ENCODE peak calls at places on chromosomes 4 and X, in six cellular contexts. H is B cell, S is AG10803, X is fibroblast of pulmonary artery, I is WTC11, K is H9. B is an unnamed sample.

GRCh38 chr4:159075531-159075932 is 27.3 kb upstream of the RAPGEF2 start:
- DNase-seq in H (no peak), S (peak), X (no peak), I (no peak), K (no peak), B (no peak)

GRCh38 chrX:100750901-100751300 is 19.0 kb upstream of the SYTL4 start:
- DNase-seq in H (no peak), S (no peak), X (no peak), I (no peak), K (no peak), B (no peak)

GRCh38 chr4:76984127-76984526 is 34.6 kb downstream of the SEPTIN11 start:
- DNase-seq in H (no peak), S (peak), X (peak), I (no peak), K (no peak), B (no peak)

GRCh38 chr4:10008208-10009005 is 12.9 kb downstream of the SLC2A9 start:
- DNase-seq in H (no peak), S (peak), X (peak), I (no peak), K (no peak), B (no peak)

GRCh38 chrX:155263854-155264628 is at the start of gene RAB39B:
- DNase-seq in H (peak), S (peak), X (peak), I (peak), K (peak), B (no peak)

GRCh38 chr4:38468491-38468890 is 195.5 kb upstream of the KLF3 start:
- DNase-seq in H (no peak), S (no peak), X (no peak), I (no peak), K (no peak), B (no peak)

GRCh38 chr4:11158971-11159370 is 269.7 kb downstream of the HS3ST1 start:
- DNase-seq in H (no peak), S (no peak), X (peak), I (no peak), K (no peak), B (no peak)

GRCh38 chr4:128393111-128393704 is 105.6 kb upstream of the PGRMC2 start:
- DNase-seq in H (no peak), S (peak), X (peak), I (no peak), K (no peak), B (peak)

GRCh38 chrX:104391905-104392304 is 137.2 kb upstream of the ESX1 start:
- DNase-seq in H (no peak), S (no peak), X (no peak), I (no peak), K (no peak), B (no peak)

GRCh38 chrX:73847991-73848390 is 285.0 kb downstream of the CHIC1 start:
- DNase-seq in H (no peak), S (no peak), X (no peak), I (no peak), K (no peak), B (no peak)

GRCh38 chr4:7754565-7755262 is 184.9 kb downstream of the AFAP1 start:
- DNase-seq in H (no peak), S (no peak), X (no peak), I (no peak), K (no peak), B (no peak)

GRCh38 chr4:5378002-5378401 is 326.7 kb downstream of the STK32B start:
- DNase-seq in H (no peak), S (peak), X (no peak), I (peak), K (no peak), B (no peak)

GRCh38 chr4:146638801-146639351 is at the start of gene POU4F2:
- DNase-seq in H (peak), S (peak), X (peak), I (peak), K (peak), B (no peak)

DNA sequence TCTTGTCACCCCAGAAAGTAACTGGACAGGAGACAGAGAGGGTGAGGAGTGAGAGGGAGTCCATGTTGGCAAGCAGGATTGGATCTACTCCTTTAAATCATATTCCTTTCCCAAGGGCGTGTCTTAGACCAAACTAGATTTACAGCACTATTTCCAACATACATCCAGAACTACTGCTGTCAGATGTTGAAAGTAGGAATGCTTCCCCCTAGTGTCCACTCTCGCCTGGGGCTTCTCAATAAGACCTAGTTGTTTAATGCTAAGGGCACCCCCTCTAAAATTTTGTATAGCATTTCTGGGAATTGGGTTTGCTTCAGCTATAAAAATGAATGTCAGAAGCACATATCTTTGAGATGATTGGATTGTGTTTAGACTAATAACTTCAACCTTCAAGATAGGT is 13.3 kb downstream of the OFD1 start:
- DNase-seq in H (no peak), S (peak), X (peak), I (peak), K (no peak), B (no peak)
- TF ChIP-seq CTCF in H (peak), S (peak), X (peak), I (no peak), K (peak), B (peak)

DNA sequence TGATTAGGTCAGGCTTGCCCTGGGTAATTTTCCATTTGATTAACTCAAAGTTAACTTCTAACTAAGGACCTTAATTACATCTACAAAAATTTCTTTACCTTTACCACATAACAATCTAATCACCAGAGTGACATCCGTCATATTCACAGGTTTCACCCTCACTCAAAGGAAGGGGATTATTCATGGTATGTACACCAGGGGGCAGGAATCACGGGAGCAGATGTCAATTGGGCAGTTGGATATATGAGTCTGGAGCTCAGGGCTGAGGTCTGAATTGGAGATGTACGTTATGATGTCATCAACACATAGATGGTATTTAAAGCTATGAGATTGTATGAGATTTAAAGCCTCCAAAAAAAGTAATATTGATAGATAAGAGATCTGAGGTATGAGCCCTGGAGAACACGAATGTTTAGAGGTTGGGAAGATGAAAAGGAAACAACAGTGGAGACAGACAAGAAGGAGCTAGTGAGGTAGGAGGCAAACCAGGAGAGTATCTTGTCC is 52.9 kb downstream of the PGRMC1 start:
- DNase-seq in H (no peak), S (no peak), X (no peak), I (no peak), K (no peak), B (no peak)
- TF ChIP-seq CTCF in H (no peak), S (no peak), X (no peak), I (no peak), K (peak), B (no peak)

DNA sequence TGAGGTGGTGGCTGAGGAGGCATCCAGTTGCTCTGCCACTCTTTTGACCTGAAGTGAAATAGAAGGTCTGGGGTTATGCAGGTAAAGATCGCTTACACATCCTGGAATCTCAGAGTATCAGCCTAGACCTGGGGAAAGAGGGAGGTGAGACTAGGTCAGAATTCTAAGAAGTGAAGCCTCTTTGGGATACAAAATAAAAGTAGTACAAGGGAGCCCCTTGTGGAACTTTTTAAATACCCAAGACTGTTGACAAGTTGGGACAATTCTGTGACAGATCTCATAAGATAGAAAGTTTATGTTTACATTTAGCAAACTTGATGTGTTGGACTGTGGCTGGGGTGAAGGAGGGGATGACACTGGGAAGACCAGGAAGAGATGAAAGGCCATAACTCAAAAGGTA is 263.2 kb downstream of the SPRY1 start:
- DNase-seq in H (no peak), S (no peak), X (peak), I (no peak), K (no peak), B (no peak)
- TF ChIP-seq CTCF in H (peak), S (peak), X (peak), I (no peak), K (peak), B (peak)

GRCh38 chr4:41076481-41076880 is 137.9 kb downstream of the APBB2 start:
- DNase-seq in H (no peak), S (no peak), X (no peak), I (no peak), K (no peak), B (no peak)

GRCh38 chr4:41081847-41082246 is 132.5 kb downstream of the APBB2 start:
- DNase-seq in H (no peak), S (no peak), X (no peak), I (no peak), K (no peak), B (no peak)

GRCh38 chr4:41077628-41078027 is 136.7 kb downstream of the APBB2 start:
- DNase-seq in H (no peak), S (no peak), X (no peak), I (no peak), K (no peak), B (no peak)

GRCh38 chr4:41080964-41081363 is 133.4 kb downstream of the APBB2 start:
- DNase-seq in H (no peak), S (no peak), X (no peak), I (no peak), K (no peak), B (no peak)

GRCh38 chr4:41079871-41080565 is 134.3 kb downstream of the APBB2 start:
- DNase-seq in H (no peak), S (no peak), X (no peak), I (no peak), K (no peak), B (no peak)
- TF ChIP-seq CTCF in H (no peak), S (no peak), X (no peak), I (no peak), K (no peak), B (no peak)

GRCh38 chrX:65745992-65746391 is 78.5 kb downstream of the MSN start:
- DNase-seq in H (no peak), S (no peak), X (peak), I (no peak), K (no peak), B (no peak)
- TF ChIP-seq CTCF in H (no peak), S (no peak), X (no peak), I (no peak), K (peak), B (peak)

DNA sequence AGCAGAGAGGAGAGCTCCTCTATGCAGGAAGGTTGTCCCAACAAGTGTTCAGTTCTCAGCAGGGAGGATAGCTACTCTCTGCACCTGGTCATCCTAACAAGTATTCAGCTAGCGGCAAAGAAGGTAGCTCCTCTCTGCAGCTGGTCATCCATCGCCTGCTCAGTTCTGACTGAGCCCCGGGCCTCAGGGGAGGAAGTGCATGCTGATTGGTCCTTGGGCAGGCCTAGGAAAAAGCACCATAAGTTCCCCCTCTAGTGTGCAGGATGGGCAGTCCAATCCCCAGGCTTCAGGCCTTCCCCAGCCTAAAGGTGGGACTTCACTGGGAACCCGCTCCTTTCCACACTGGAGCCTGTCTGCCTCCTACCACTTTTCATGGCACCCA is 4.4 kb upstream of the FBXW7 start:
- DNase-seq in H (no peak), S (no peak), X (no peak), I (peak), K (peak), B (no peak)
- TF ChIP-seq CTCF in H (no peak), S (no peak), X (no peak), I (no peak), K (no peak), B (no peak)

DNA sequence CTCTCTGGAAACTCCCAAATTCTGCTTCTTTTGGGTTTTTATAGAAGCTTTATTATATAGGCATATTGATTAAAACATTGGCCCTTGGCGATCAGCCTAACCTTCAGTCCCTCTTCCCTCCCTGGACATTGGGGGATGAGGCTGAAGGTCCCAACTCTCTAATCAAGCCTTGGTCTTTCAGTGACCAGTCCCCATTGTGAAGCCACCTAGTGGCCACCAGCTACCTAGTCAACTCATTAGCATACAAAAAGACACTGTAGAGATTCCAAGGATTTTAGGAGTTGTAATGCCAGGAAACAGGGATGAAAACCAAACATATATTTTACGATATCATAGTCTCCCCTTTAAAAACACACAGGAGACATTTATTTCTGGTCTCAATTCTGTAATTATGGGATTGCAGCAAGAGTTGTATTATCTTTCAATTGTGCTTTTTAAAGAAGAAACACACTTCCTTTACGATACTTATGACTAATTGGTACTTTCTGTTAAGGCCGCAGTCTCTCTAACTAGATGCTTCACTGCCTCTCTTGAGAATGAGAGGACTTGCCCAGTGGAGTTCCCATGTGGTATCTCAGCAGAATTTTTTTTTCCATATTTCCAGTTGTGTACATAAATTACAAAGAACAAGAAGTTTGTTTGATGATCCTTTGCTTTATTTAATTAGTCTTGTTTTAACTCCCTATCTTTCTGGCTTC is 58.2 kb downstream of the WDR17 start:
- DNase-seq in H (no peak), S (peak), X (peak), I (peak), K (peak), B (no peak)
- TF ChIP-seq CTCF in H (peak), S (peak), X (peak), I (peak), K (peak), B (peak)

DNA sequence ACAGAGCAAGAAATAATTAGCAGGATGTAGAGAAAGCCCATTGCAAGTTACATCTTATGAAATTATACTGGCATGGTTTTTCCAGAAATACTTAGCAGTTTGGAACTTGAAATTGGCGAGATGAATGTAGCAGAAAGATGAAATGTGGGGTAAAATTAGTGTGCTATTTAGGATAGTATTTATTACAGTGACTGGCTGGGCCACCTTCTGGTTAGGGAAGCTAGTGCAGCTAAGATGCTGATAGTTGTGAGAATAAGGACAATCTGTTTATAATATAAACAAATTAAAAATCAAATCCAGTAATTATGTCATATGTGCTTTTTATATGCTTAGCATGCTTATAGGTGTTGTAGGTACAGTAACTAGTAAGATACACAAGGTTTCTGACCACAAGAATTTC is 74.8 kb downstream of the IL15 start:
- DNase-seq in H (no peak), S (peak), X (peak), I (no peak), K (no peak), B (no peak)
- TF ChIP-seq CTCF in H (peak), S (peak), X (peak), I (peak), K (peak), B (peak)

GRCh38 chr4:138835833-138836521 is 179.6 kb upstream of the NOCT start:
- DNase-seq in H (no peak), S (peak), X (peak), I (no peak), K (no peak), B (peak)
- TF ChIP-seq CTCF in H (no peak), S (no peak), X (no peak), I (no peak), K (no peak), B (peak)

B was measured in epithelial cell of proximal tubule.